ENCODE peak calls at places on chromosomes 11 and 22, in eight cellular contexts. Z is activated naive CD8-positive, alpha-beta T cell treated with anti-CD3 and anti-CD28 coated beads, Interleukin-2, amount 10 ng/mL, durations not matched to agents 7 days and 5 days; X is sciatic nerve; H is left cardiac atrium; G is stimulated activated naive CD8-positive, alpha-beta T cell treated with anti-CD3 and anti-CD28 coated beads, Interleukin-15, amount 100 ng/mL, for 72 hours; E is pancreas; M is RWPE2; N is activated CD8-positive, alpha-beta memory T cell treated with anti-CD3 and anti-CD28 coated beads, Interleukin-2, amount 10 ng/mL, durations not matched to agents 7 days and 5 days. I is an unnamed sample.

GRCh38 chr11:12247543-12248287 is 129.7 kb upstream of the PARVA start:
- ATAC-seq in E (no peak), N (no peak), M (no peak), H (peak; percentile 2), Z (no peak), X (peak; percentile 31), G (no peak), I (no peak)

GRCh38 chr11:24819863-24820434 is 323.1 kb downstream of the LUZP2 start:
- ATAC-seq in Z (no peak), H (no peak), G (no peak), E (no peak), X (no peak), M (no peak), N (no peak), I (no peak)

GRCh38 chr22:26648011-26648497 is 9.3 kb upstream of the MIAT start:
- ATAC-seq in X (no peak), N (peak; percentile 61), H (no peak), M (no peak), E (no peak), G (peak; percentile 50), Z (peak; percentile 64), I (no peak)

GRCh38 chr22:25134028-25134427 is 65.6 kb upstream of the CRYBB3 start:
- ATAC-seq in E (peak; percentile 79), Z (no peak), M (peak; percentile 84), G (no peak), N (no peak), X (no peak), H (peak; percentile 59), I (no peak)

GRCh38 chr11:32435511-32435946 is at the start of gene WT1:
- ATAC-seq in H (peak; percentile 82), M (peak; percentile 41), E (peak; percentile 40), X (no peak), N (no peak), Z (no peak), G (no peak), I (no peak)

GRCh38 chr11:97961431-97961830 is 1059.3 kb upstream of the CNTN5 start:
- ATAC-seq in G (no peak), Z (no peak), H (no peak), E (no peak), M (peak; percentile 15), X (no peak), N (no peak), I (no peak)

GRCh38 chr11:1139441-1140066 is 18.2 kb upstream of the MUC5AC start:
- ATAC-seq in M (no peak), Z (no peak), N (no peak), E (no peak), H (no peak), X (no peak), G (no peak), I (no peak)

GRCh38 chr22:27196483-27196882 is 539.1 kb downstream of the MIAT start:
- ATAC-seq in E (no peak), M (no peak), N (no peak), Z (no peak), H (no peak), G (no peak), X (peak; percentile 62), I (no peak)

GRCh38 chr11:59151761-59152160 is 9.1 kb downstream of the FAM111A start:
- ATAC-seq in N (no peak), H (no peak), G (peak; percentile 68), E (no peak), Z (no peak), M (no peak), X (no peak), I (peak; percentile 43)

GRCh38 chr22:25281675-25282345 is 62.4 kb downstream of the CRYBB2 start:
- ATAC-seq in N (no peak), Z (no peak), G (peak; percentile 18), E (no peak), H (no peak), X (no peak), M (no peak), I (peak; percentile 16)

GRCh38 chr11:78787696-78788095 is 213.0 kb upstream of the NARS2 start:
- ATAC-seq in M (no peak), E (no peak), X (peak; percentile 77), H (no peak), Z (no peak), N (no peak), G (no peak), I (no peak)

GRCh38 chr11:65576867-65577755 is 1.3 kb downstream of the EHBP1L1 start:
- ATAC-seq in M (peak; percentile 84), E (peak; percentile 9), N (no peak), H (peak; percentile 61), Z (no peak), G (no peak), X (peak; percentile 30), I (peak; percentile 10)

GRCh38 chr11:100941033-100941432 is 188.6 kb downstream of the PGR start:
- ATAC-seq in E (no peak), M (no peak), G (no peak), X (peak; percentile 57), Z (no peak), H (peak; percentile 23), N (no peak), I (no peak)

GRCh38 chr11:44351006-44351660 is 41.2 kb upstream of the ALX4 start:
- ATAC-seq in G (no peak), E (no peak), Z (no peak), M (no peak), H (no peak), X (no peak), N (no peak), I (peak; percentile 88)

GRCh38 chr11:27965559-27965958 is 142.4 kb downstream of the KIF18A start:
- ATAC-seq in G (no peak), H (no peak), M (no peak), X (no peak), E (no peak), Z (no peak), N (no peak), I (no peak)

GRCh38 chr11:12827929-12828812 is 153.9 kb downstream of the TEAD1 start:
- ATAC-seq in N (no peak), E (peak; percentile 81), X (peak; percentile 90), M (peak; percentile 76), Z (peak; percentile 22), H (peak; percentile 89), G (peak; percentile 42), I (no peak)

GRCh38 chr11:14055936-14056335 is 93.4 kb downstream of the SPON1 start:
- ATAC-seq in M (no peak), Z (no peak), H (no peak), X (no peak), E (no peak), N (no peak), G (no peak), I (no peak)

GRCh38 chr22:46828323-46829139 is 66.1 kb downstream of the TBC1D22A start:
- ATAC-seq in Z (no peak), X (no peak), E (no peak), M (peak; percentile 15), G (no peak), H (no peak), N (no peak), I (no peak)

GRCh38 chr11:133058501-133058900 is 473.8 kb downstream of the OPCML start:
- ATAC-seq in E (no peak), X (no peak), Z (no peak), H (no peak), G (no peak), N (no peak), M (no peak), I (no peak)

GRCh38 chr11:12195773-12196172 is 85.4 kb downstream of the MICAL2 start:
- ATAC-seq in N (peak; percentile 90), G (peak; percentile 94), H (no peak), E (no peak), Z (peak; percentile 98), M (no peak), X (no peak), I (no peak)

GRCh38 chr11:11073996-11074395 is 216.1 kb upstream of the ZBED5 start:
- ATAC-seq in G (no peak), H (no peak), M (peak; percentile 20), N (no peak), Z (no peak), E (no peak), X (no peak), I (no peak)

GRCh38 chr22:37249946-37250345 is 5.9 kb upstream of the RAC2 start:
- ATAC-seq in H (no peak), N (no peak), M (no peak), G (no peak), E (no peak), Z (no peak), X (no peak), I (no peak)

GRCh38 chr11:109733245-109733644 is 311.3 kb downstream of the C11orf87 start:
- ATAC-seq in G (no peak), E (no peak), H (no peak), M (peak; percentile 55), X (no peak), Z (no peak), N (no peak), I (no peak)

GRCh38 chr11:69040581-69041260 is 8.0 kb upstream of the TPCN2 start:
- ATAC-seq in Z (no peak), E (no peak), N (no peak), M (no peak), G (peak; percentile 93), X (peak; percentile 60), H (no peak), I (peak; percentile 34)

GRCh38 chr22:23521442-23522113 is 58.5 kb downstream of the IGLL1 start:
- ATAC-seq in X (peak; percentile 89), H (peak; percentile 96), M (peak; percentile 89), N (peak; percentile 86), G (peak; percentile 92), E (peak; percentile 97), Z (peak; percentile 82), I (peak; percentile 92)

GRCh38 chr22:45529097-45529496 is 26.4 kb downstream of the FBLN1 start:
- ATAC-seq in N (no peak), E (no peak), H (no peak), G (no peak), Z (no peak), M (no peak), X (no peak), I (no peak)

GRCh38 chr22:37485714-37486223 is 415 bp downstream of the MFNG start:
- ATAC-seq in H (peak; percentile 1), G (peak; percentile 26), Z (peak; percentile 0), X (no peak), N (peak; percentile 6), E (no peak), M (no peak), I (peak; percentile 0)

GRCh38 chr11:86288776-86289507 is 13.1 kb upstream of the HIKESHI start:
- ATAC-seq in E (no peak), H (peak; percentile 75), G (no peak), X (no peak), M (no peak), Z (no peak), N (no peak), I (no peak)

GRCh38 chr11:47215366-47215925 is 672 bp downstream of the DDB2 start:
- ATAC-seq in Z (no peak), M (no peak), G (no peak), E (no peak), N (no peak), X (no peak), H (no peak), I (no peak)

GRCh38 chr11:34427171-34427805 is 11.4 kb upstream of the CAT start:
- ATAC-seq in X (peak; percentile 80), N (no peak), M (peak; percentile 96), E (peak; percentile 45), H (peak; percentile 44), G (no peak), Z (no peak), I (no peak)

GRCh38 chr22:24090581-24090980 is 79.5 kb downstream of the CABIN1 start:
- ATAC-seq in N (peak; percentile 31), X (no peak), Z (no peak), E (no peak), H (no peak), G (no peak), M (no peak), I (no peak)

GRCh38 chr11:74257934-74258553 is 53.4 kb downstream of the P4HA3 start:
- ATAC-seq in N (no peak), Z (no peak), G (no peak), H (peak; percentile 84), X (peak; percentile 92), E (peak; percentile 73), M (no peak), I (no peak)

GRCh38 chr22:31615940-31616314 is 46.1 kb downstream of the PISD start:
- ATAC-seq in M (no peak), X (no peak), H (no peak), G (no peak), Z (no peak), E (no peak), N (no peak), I (peak; percentile 52)

GRCh38 chr11:40328890-40329617 is 1130.4 kb downstream of the LRRC4C start:
- ATAC-seq in G (no peak), H (peak; percentile 98), N (no peak), X (no peak), M (peak; percentile 99), E (peak; percentile 97), Z (no peak), I (no peak)

I was measured in stimulated activated memory B cell treated with anti-CD40 and anti-IgM and Interleukin-4, amounts not matched to agents 10 μg/mL and 1 μg/mL and 100 μg/mL, for 72 hours.